ENCODE peak calls at places on chromosomes 13 and 19, in four cellular contexts. One of them, this sample, is unnamed.

GRCh38 chr19:46913852-46914430 is 53.1 kb downstream of the ARHGAP35 start:
- DNase-seq in GM23248: peak; percentile 69
- DNase-seq in cardiac muscle cell: no peak
- DNase-seq in CD8-positive, alpha-beta memory T cell: no peak
- DNase-seq in this sample: no peak

GRCh38 chr13:102295316-102296048 is 106.4 kb downstream of the FGF14 start:
- DNase-seq in cardiac muscle cell: peak; percentile 39
- DNase-seq in CD8-positive, alpha-beta memory T cell: no peak
- DNase-seq in GM23248: peak; percentile 67
- DNase-seq in this sample: no peak

GRCh38 chr19:48558018-48558684 is 6.2 kb downstream of the SULT2B1 start:
- DNase-seq in CD8-positive, alpha-beta memory T cell: no peak
- DNase-seq in cardiac muscle cell: peak; percentile 57
- DNase-seq in GM23248: peak; percentile 92
- DNase-seq in this sample: no peak

GRCh38 chr13:73657821-73658540 is 476.2 kb downstream of the KLF12 start:
- DNase-seq in CD8-positive, alpha-beta memory T cell: no peak
- DNase-seq in GM23248: peak; percentile 18
- DNase-seq in cardiac muscle cell: peak; percentile 96
- DNase-seq in this sample: no peak

GRCh38 chr13:71316964-71317363 is 550.0 kb downstream of the DACH1 start:
- DNase-seq in CD8-positive, alpha-beta memory T cell: no peak
- DNase-seq in cardiac muscle cell: no peak
- DNase-seq in GM23248: no peak
- DNase-seq in this sample: no peak

GRCh38 chr19:7965259-7965841 is 21.9 kb upstream of the TIMM44 start:
- DNase-seq in cardiac muscle cell: no peak
- DNase-seq in CD8-positive, alpha-beta memory T cell: no peak
- DNase-seq in GM23248: no peak
- DNase-seq in this sample: no peak

GRCh38 chr19:54481326-54481930 is 8.3 kb upstream of the CDC42EP5 start:
- DNase-seq in cardiac muscle cell: peak; percentile 65
- DNase-seq in CD8-positive, alpha-beta memory T cell: no peak
- DNase-seq in GM23248: peak; percentile 63
- DNase-seq in this sample: no peak

GRCh38 chr13:28548872-28549271 is 53.9 kb upstream of the FLT1 start:
- DNase-seq in GM23248: no peak
- DNase-seq in CD8-positive, alpha-beta memory T cell: no peak
- DNase-seq in cardiac muscle cell: no peak
- DNase-seq in this sample: no peak

GRCh38 chr19:30255783-30256509 is 116.2 kb upstream of the ZNF536 start:
- DNase-seq in GM23248: no peak
- DNase-seq in CD8-positive, alpha-beta memory T cell: no peak
- DNase-seq in cardiac muscle cell: no peak
- DNase-seq in this sample: no peak

GRCh38 chr19:7471696-7472620 is 16.9 kb downstream of the PEX11G start:
- DNase-seq in GM23248: no peak
- DNase-seq in cardiac muscle cell: no peak
- DNase-seq in CD8-positive, alpha-beta memory T cell: no peak
- DNase-seq in this sample: no peak

GRCh38 chr13:28654276-28654675 is 4.7 kb upstream of the POMP start:
- DNase-seq in CD8-positive, alpha-beta memory T cell: no peak
- DNase-seq in GM23248: peak; percentile 45
- DNase-seq in cardiac muscle cell: no peak
- DNase-seq in this sample: no peak

GRCh38 chr19:43229315-43229714 is 23.9 kb upstream of the PSG4 start:
- DNase-seq in GM23248: peak; percentile 55
- DNase-seq in cardiac muscle cell: peak; percentile 6
- DNase-seq in CD8-positive, alpha-beta memory T cell: no peak
- DNase-seq in this sample: no peak

GRCh38 chr13:102291587-102292218 is 110.1 kb downstream of the FGF14 start:
- DNase-seq in CD8-positive, alpha-beta memory T cell: no peak
- DNase-seq in GM23248: no peak
- DNase-seq in cardiac muscle cell: peak; percentile 40
- DNase-seq in this sample: no peak

GRCh38 chr13:68984688-68985319 is 1122.8 kb upstream of the ATXN8OS start:
- DNase-seq in CD8-positive, alpha-beta memory T cell: no peak
- DNase-seq in cardiac muscle cell: no peak
- DNase-seq in GM23248: no peak
- DNase-seq in this sample: no peak

GRCh38 chr19:16585808-16586476 is 13.7 kb upstream of the SLC35E1 start:
- DNase-seq in cardiac muscle cell: no peak
- DNase-seq in CD8-positive, alpha-beta memory T cell: no peak
- DNase-seq in GM23248: no peak
- DNase-seq in this sample: no peak

GRCh38 chr13:62512194-62513141 is 1096.8 kb upstream of the PCDH20 start:
- DNase-seq in CD8-positive, alpha-beta memory T cell: no peak
- DNase-seq in cardiac muscle cell: peak; percentile 32
- DNase-seq in GM23248: peak; percentile 46
- DNase-seq in this sample: no peak

GRCh38 chr19:3176715-3177501 is 1.7 kb upstream of the S1PR4 start:
- DNase-seq in cardiac muscle cell: no peak
- DNase-seq in CD8-positive, alpha-beta memory T cell: peak; percentile 60
- DNase-seq in GM23248: peak; percentile 91
- DNase-seq in this sample: peak; percentile 71

GRCh38 chr19:33102893-33103292 is 21.9 kb downstream of the GPATCH1 start:
- DNase-seq in cardiac muscle cell: no peak
- DNase-seq in GM23248: no peak
- DNase-seq in CD8-positive, alpha-beta memory T cell: no peak
- DNase-seq in this sample: no peak

GRCh38 chr13:50124536-50125305 is 109.5 kb downstream of the KCNRG start:
- DNase-seq in GM23248: peak; percentile 74
- DNase-seq in cardiac muscle cell: peak; percentile 98
- DNase-seq in CD8-positive, alpha-beta memory T cell: peak; percentile 96
- DNase-seq in this sample: peak; percentile 97

GRCh38 chr13:50123002-50123401 is 107.8 kb downstream of the KCNRG start:
- DNase-seq in CD8-positive, alpha-beta memory T cell: no peak
- DNase-seq in GM23248: no peak
- DNase-seq in cardiac muscle cell: no peak
- DNase-seq in this sample: no peak

GRCh38 chr13:50125306-50125555 is 110.0 kb downstream of the KCNRG start:
- DNase-seq in GM23248: no peak
- DNase-seq in CD8-positive, alpha-beta memory T cell: no peak
- DNase-seq in cardiac muscle cell: no peak
- DNase-seq in this sample: no peak

GRCh38 chr13:50123515-50123861 is 108.2 kb downstream of the KCNRG start:
- DNase-seq in cardiac muscle cell: no peak
- DNase-seq in GM23248: no peak
- DNase-seq in CD8-positive, alpha-beta memory T cell: no peak
- DNase-seq in this sample: no peak

DNA sequence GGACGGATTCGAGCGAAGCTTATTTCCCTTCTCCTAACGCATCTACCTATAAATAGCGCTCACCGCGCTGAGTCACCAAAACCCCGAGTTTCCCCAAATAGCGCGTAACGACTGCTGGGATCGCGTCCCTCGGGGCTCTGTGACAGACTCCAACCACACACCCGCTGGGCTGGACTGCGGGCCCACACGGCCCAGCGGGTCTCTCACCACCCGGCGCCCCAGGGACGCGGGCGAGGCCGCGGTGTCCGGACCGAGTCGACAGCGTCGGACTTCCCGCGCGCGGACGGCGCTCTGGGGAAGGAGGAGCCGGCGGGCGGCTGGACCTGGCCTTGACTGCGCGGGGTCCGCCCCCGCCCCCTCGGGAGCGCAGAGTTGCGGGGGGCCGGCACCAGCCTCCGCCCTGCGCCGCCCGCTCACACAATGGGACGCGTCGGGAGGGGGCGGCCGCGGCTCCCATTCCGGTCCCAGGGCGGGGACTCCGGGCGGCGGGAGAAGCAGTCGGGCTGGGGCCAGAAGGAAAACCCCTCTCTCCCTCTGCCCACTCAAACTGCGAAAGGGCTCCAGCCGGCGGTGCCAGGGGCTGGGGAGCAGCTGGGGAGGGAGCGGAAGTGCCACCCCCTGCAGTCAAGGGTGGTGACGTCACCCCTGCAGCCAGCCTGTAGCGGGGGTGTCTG is 108.8 kb downstream of the KCNRG start:
- DNase-seq in cardiac muscle cell: peak; percentile 76
- DNase-seq in GM23248: peak; percentile 97
- DNase-seq in CD8-positive, alpha-beta memory T cell: peak; percentile 75
- DNase-seq in this sample: peak; percentile 74
- H3K4me1 ChIP-seq in cardiac muscle cell: peaks cover 10% of the 10 kb centered on the region
- H3K4me1 ChIP-seq in GM23248: no peaks in the 10 kb centered on the region
- H3K4me1 ChIP-seq in CD8-positive, alpha-beta memory T cell: peaks cover 46% of the 10 kb centered on the region
- H3K4me1 ChIP-seq in this sample: peaks cover 26% of the 10 kb centered on the region

DNA sequence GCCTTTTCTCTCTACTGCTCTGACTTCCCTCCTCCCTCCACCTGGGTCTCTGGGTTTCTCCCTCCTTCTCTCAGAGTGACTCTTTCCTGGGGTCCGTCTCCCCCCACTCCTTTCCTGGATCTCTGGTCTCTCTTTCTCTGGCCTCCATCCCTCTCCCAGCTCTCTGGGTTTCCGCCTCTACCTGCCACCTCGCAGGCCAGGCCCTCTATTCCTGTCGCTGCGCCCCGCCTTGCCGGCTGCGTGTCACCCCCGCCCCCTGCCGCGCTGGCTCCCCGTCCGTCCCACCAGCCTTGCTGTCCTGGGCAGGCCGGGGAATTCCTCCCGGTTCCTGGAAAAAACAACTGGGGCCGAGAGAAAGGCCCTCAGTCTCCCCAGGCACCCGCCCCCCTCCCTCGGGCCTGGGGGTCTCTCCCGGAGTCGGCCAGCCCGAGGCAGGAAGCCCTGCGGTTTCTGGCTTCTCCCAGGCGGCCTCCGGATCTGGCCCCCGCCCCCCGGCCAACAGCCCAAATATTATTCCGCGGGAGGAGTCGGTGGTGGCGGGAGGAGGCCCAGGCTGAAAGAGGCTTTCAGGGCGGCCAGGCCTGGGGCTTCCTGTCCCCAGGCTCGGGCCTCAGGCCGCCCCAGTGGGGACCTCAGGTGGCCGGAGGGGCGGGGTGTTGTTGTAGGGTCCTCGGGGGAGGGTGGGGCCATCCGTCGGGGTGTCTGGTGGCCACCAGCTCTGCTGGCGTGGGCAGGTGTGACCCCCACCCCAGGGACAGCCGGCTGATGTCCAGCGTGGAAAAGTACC is 9.3 kb downstream of the IRF2BP1 start:
- DNase-seq in cardiac muscle cell: peak; percentile 75
- DNase-seq in GM23248: peak; percentile 28
- DNase-seq in CD8-positive, alpha-beta memory T cell: no peak
- DNase-seq in this sample: no peak
- H3K4me1 ChIP-seq in cardiac muscle cell: peaks cover 9% of the 10 kb centered on the region
- H3K4me1 ChIP-seq in GM23248: no peaks in the 10 kb centered on the region
- H3K4me1 ChIP-seq in CD8-positive, alpha-beta memory T cell: peaks cover 10% of the 10 kb centered on the region
- H3K4me1 ChIP-seq in this sample: peaks cover 8% of the 10 kb centered on the region

DNA sequence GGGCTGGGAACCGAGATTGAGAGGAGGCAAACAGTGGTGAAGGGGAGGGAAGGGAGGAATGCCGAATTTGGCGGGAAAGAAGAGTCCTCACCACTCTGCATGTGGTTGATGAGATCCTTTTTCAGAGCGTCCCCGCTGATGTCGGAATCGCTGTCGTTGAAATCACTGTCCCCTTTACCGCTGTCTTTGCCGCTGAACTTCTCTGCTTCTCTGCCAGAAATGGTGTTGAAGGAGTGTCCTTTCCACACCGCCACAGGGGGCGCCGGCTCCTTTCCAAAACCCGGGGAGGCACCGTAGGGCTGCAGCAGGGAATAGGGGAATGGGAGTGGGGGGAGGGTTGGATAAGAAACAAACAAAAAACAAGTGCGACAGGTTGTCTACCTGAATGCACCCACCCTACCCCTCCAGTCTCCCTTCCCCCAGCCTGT is 3.1 kb downstream of the PCDH8 start:
- DNase-seq in GM23248: no peak
- DNase-seq in CD8-positive, alpha-beta memory T cell: no peak
- DNase-seq in cardiac muscle cell: no peak
- DNase-seq in this sample: no peak
- H3K4me1 ChIP-seq in GM23248: no peaks in the 10 kb centered on the region
- H3K4me1 ChIP-seq in CD8-positive, alpha-beta memory T cell: peaks cover 2% of the 10 kb centered on the region
- H3K4me1 ChIP-seq in cardiac muscle cell: no peaks in the 10 kb centered on the region
- H3K4me1 ChIP-seq in this sample: no peaks in the 10 kb centered on the region

GRCh38 chr13:40565282-40566148 is 100.9 kb downstream of the FOXO1 start:
- DNase-seq in cardiac muscle cell: no peak
- DNase-seq in CD8-positive, alpha-beta memory T cell: no peak
- DNase-seq in GM23248: peak; percentile 7
- DNase-seq in this sample: no peak
- H3K4me1 ChIP-seq in cardiac muscle cell: peaks cover 18% of the 10 kb centered on the region
- H3K4me1 ChIP-seq in CD8-positive, alpha-beta memory T cell: peaks cover 68% of the 10 kb centered on the region
- H3K4me1 ChIP-seq in GM23248: no peaks in the 10 kb centered on the region
- H3K4me1 ChIP-seq in this sample: peaks cover 46% of the 10 kb centered on the region

GRCh38 chr13:23678768-23679167 is 108.6 kb downstream of the TNFRSF19 start:
- DNase-seq in cardiac muscle cell: no peak
- DNase-seq in CD8-positive, alpha-beta memory T cell: no peak
- DNase-seq in GM23248: no peak
- DNase-seq in this sample: no peak

GRCh38 chr13:23680836-23681235 is 110.6 kb downstream of the TNFRSF19 start:
- DNase-seq in GM23248: no peak
- DNase-seq in CD8-positive, alpha-beta memory T cell: no peak
- DNase-seq in cardiac muscle cell: no peak
- DNase-seq in this sample: no peak

GRCh38 chr13:23683084-23683483 is 112.9 kb downstream of the TNFRSF19 start:
- DNase-seq in GM23248: no peak
- DNase-seq in cardiac muscle cell: no peak
- DNase-seq in CD8-positive, alpha-beta memory T cell: no peak
- DNase-seq in this sample: no peak

GRCh38 chr13:23679214-23679613 is 109.0 kb downstream of the TNFRSF19 start:
- DNase-seq in GM23248: peak; percentile 49
- DNase-seq in CD8-positive, alpha-beta memory T cell: no peak
- DNase-seq in cardiac muscle cell: peak; percentile 53
- DNase-seq in this sample: no peak

GRCh38 chr13:23681253-23681652 is 111.0 kb downstream of the TNFRSF19 start:
- DNase-seq in GM23248: peak; percentile 56
- DNase-seq in cardiac muscle cell: peak; percentile 86
- DNase-seq in CD8-positive, alpha-beta memory T cell: no peak
- DNase-seq in this sample: no peak
- H3K4me1 ChIP-seq in GM23248: peaks cover 4% of the 10 kb centered on the region
- H3K4me1 ChIP-seq in cardiac muscle cell: no peaks in the 10 kb centered on the region
- H3K4me1 ChIP-seq in CD8-positive, alpha-beta memory T cell: no peaks in the 10 kb centered on the region
- H3K4me1 ChIP-seq in this sample: peaks cover 3% of the 10 kb centered on the region

DNA sequence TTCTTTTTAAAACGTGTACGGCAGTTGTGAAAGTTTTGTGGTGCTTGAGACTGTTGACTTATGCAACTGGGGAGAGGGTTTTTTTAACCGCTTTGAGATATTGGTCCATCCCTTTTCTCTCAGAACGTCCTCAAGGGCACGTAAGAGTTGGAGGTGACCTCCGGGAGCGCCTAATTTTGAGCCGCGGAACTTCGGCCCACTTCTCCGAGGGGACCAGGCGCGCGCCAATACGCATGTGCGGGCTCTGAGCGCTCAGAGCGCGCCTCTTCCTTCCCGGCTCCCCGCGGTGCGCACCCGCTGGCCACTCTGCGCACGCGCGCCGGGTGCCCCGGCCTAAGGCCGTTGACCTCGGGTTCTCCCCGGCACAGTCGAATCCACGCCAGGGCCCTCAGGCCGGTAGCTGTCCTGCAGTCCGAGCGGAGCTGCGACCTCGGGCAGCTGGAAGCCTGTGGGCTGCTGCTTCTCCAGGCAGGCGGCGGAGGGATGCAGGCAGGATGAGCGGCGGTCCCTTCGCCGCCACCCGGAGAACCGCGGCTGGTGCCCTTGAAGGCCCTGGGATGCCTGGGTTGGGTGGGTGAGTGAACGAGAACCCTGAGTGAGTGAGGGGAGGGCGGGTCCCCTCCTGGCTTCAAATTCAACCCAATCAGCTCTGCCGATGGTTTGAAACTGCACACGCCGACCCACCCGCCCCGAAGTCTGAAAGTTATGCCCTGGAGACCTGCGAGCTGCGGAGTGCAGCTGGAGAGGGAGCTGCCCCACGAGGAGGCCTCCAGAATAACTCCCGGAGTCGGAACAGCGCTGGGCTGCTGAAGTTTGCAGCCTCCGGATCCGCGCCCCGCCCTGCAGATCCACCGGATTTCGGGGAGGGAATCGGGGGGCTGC is 7.3 kb downstream of the POU4F1 start:
- DNase-seq in cardiac muscle cell: no peak
- DNase-seq in CD8-positive, alpha-beta memory T cell: no peak
- DNase-seq in GM23248: no peak
- DNase-seq in this sample: no peak
- H3K4me1 ChIP-seq in cardiac muscle cell: peaks cover 8% of the 10 kb centered on the region
- H3K4me1 ChIP-seq in CD8-positive, alpha-beta memory T cell: no peaks in the 10 kb centered on the region
- H3K4me1 ChIP-seq in GM23248: no peaks in the 10 kb centered on the region
- H3K4me1 ChIP-seq in this sample: peaks cover 8% of the 10 kb centered on the region